ENCODE peak calls at places on chromosomes 6 and 20, in four cellular contexts. A, Q, Y and J are unnamed samples.

GRCh38 chr6:141752677-141753076 is 380.0 kb upstream of the GJE1 start:
- DNase-seq in Q (no peak), Y (no peak), A (no peak), J (no peak)

GRCh38 chr6:35449287-35449881 is 2.8 kb upstream of the FANCE start:
- DNase-seq in A (peak), Y (peak), Q (no peak), J (peak)

GRCh38 chr6:168968228-168968627 is 285.4 kb downstream of the THBS2 start:
- DNase-seq in Y (peak), Q (no peak), A (peak), J (peak)

GRCh38 chr20:16531485-16531884 is 41.8 kb downstream of the KIF16B start:
- DNase-seq in Q (no peak), Y (no peak), A (no peak), J (no peak)

GRCh38 chr6:71698698-71699097 is 187.7 kb upstream of the RIMS1 start:
- DNase-seq in Q (no peak), A (no peak), Y (no peak), J (no peak)

GRCh38 chr20:57457243-57457761 is 66.1 kb downstream of the RBM38 start:
- DNase-seq in Y (no peak), Q (no peak), A (no peak), J (no peak)

GRCh38 chr6:43723737-43724295 is 36.2 kb upstream of the MRPS18A start:
- DNase-seq in Y (peak), A (peak), Q (peak), J (peak)

GRCh38 chr20:7113577-7114466 is 346.3 kb downstream of the BMP2 start:
- DNase-seq in A (peak), Y (peak), Q (no peak), J (no peak)

GRCh38 chr20:24588047-24588635 is 118.7 kb downstream of the SYNDIG1 start:
- DNase-seq in A (no peak), Y (no peak), Q (no peak), J (no peak)

GRCh38 chr6:85464260-85464644 is 14.4 kb downstream of the NT5E start:
- DNase-seq in Q (no peak), Y (peak), A (peak), J (no peak)

GRCh38 chr20:40865095-40865494 is 163.5 kb upstream of the TOP1 start:
- DNase-seq in Y (no peak), Q (no peak), A (no peak), J (no peak)

GRCh38 chr6:1619106-1619665 is 9.5 kb downstream of the FOXC1 start:
- DNase-seq in A (no peak), Q (no peak), Y (no peak), J (no peak)

GRCh38 chr6:3407840-3408239 is 49.0 kb downstream of the SLC22A23 start:
- DNase-seq in A (no peak), Q (no peak), Y (no peak), J (no peak)

GRCh38 chr6:5537967-5538366 is 276.7 kb downstream of the FARS2 start:
- DNase-seq in A (no peak), Q (no peak), Y (peak), J (no peak)